ENCODE peak calls at places on chromosomes 13 and 19, in four cellular contexts. One of them, this sample, is unnamed.

GRCh38 chr13:79056706-79057105 is 349.3 kb downstream of the RBM26 start:
- DNase-seq in tibial nerve: no peak
- DNase-seq in ascending aorta: no peak
- DNase-seq in fibroblast of lung: no peak
- DNase-seq in this sample: no peak

GRCh38 chr13:97257800-97258799 is 36.0 kb downstream of the MBNL2 start:
- DNase-seq in tibial nerve: peak
- DNase-seq in ascending aorta: peak
- DNase-seq in fibroblast of lung: peak
- DNase-seq in this sample: no peak

GRCh38 chr13:65966991-65967451 is 1263.1 kb downstream of the PCDH9 start:
- DNase-seq in tibial nerve: no peak
- DNase-seq in ascending aorta: no peak
- DNase-seq in fibroblast of lung: peak
- DNase-seq in this sample: no peak

GRCh38 chr13:51626749-51627148 is 42.5 kb downstream of the WDFY2 start:
- DNase-seq in fibroblast of lung: no peak
- DNase-seq in tibial nerve: no peak
- DNase-seq in ascending aorta: no peak
- DNase-seq in this sample: no peak

GRCh38 chr19:9847087-9847671 is 12.1 kb downstream of the PIN1 start:
- DNase-seq in ascending aorta: peak
- DNase-seq in fibroblast of lung: peak
- DNase-seq in tibial nerve: no peak
- DNase-seq in this sample: no peak

GRCh38 chr19:6126335-6126974 is 9.0 kb upstream of the ACSBG2 start:
- DNase-seq in tibial nerve: no peak
- DNase-seq in fibroblast of lung: peak
- DNase-seq in ascending aorta: no peak
- DNase-seq in this sample: peak

GRCh38 chr13:103515410-103515809 is 449.2 kb upstream of the SLC10A2 start:
- DNase-seq in fibroblast of lung: no peak
- DNase-seq in tibial nerve: no peak
- DNase-seq in ascending aorta: no peak
- DNase-seq in this sample: no peak

GRCh38 chr19:37218592-37218935 is 550 bp downstream of the ZNF383 start:
- DNase-seq in ascending aorta: no peak
- DNase-seq in fibroblast of lung: peak
- DNase-seq in tibial nerve: no peak
- DNase-seq in this sample: no peak

GRCh38 chr19:18895038-18895827 is 725 bp downstream of the CERS1 start:
- DNase-seq in ascending aorta: no peak
- DNase-seq in tibial nerve: peak
- DNase-seq in fibroblast of lung: peak
- DNase-seq in this sample: no peak

GRCh38 chr13:30870049-30870884 is 35.8 kb upstream of the MEDAG start:
- DNase-seq in ascending aorta: peak
- DNase-seq in fibroblast of lung: peak
- DNase-seq in tibial nerve: peak
- DNase-seq in this sample: peak

GRCh38 chr13:28059214-28059613 is 41.2 kb downstream of the FLT3 start:
- DNase-seq in fibroblast of lung: peak
- DNase-seq in tibial nerve: peak
- DNase-seq in ascending aorta: no peak
- DNase-seq in this sample: no peak

GRCh38 chr13:50526771-50527567 is 316.5 kb downstream of the DLEU7 start:
- DNase-seq in fibroblast of lung: no peak
- DNase-seq in tibial nerve: no peak
- DNase-seq in ascending aorta: no peak
- DNase-seq in this sample: no peak

GRCh38 chr13:39023316-39023715 is 14.6 kb downstream of the PROSER1 start:
- DNase-seq in tibial nerve: no peak
- DNase-seq in ascending aorta: no peak
- DNase-seq in fibroblast of lung: no peak
- DNase-seq in this sample: no peak

GRCh38 chr19:34217952-34218817 is 36.2 kb upstream of the GARRE1 start:
- DNase-seq in fibroblast of lung: peak
- DNase-seq in tibial nerve: peak
- DNase-seq in ascending aorta: no peak
- DNase-seq in this sample: no peak

GRCh38 chr13:103055166-103055565 is 11.1 kb downstream of the SLC10A2 start:
- DNase-seq in tibial nerve: no peak
- DNase-seq in ascending aorta: no peak
- DNase-seq in fibroblast of lung: no peak
- DNase-seq in this sample: no peak

GRCh38 chr19:23384858-23385257 is 10.4 kb downstream of the ZNF91 start:
- DNase-seq in ascending aorta: no peak
- DNase-seq in fibroblast of lung: no peak
- DNase-seq in tibial nerve: no peak
- DNase-seq in this sample: no peak

GRCh38 chr13:93559718-93560117 is 333.1 kb downstream of the GPC6 start:
- DNase-seq in tibial nerve: no peak
- DNase-seq in ascending aorta: no peak
- DNase-seq in fibroblast of lung: peak
- DNase-seq in this sample: no peak

GRCh38 chr19:35224681-35225604 is 3.6 kb downstream of the FAM187B start:
- DNase-seq in tibial nerve: no peak
- DNase-seq in ascending aorta: no peak
- DNase-seq in fibroblast of lung: no peak
- DNase-seq in this sample: no peak

GRCh38 chr13:54965881-54966280 is 1937.3 kb downstream of the OLFM4 start:
- DNase-seq in ascending aorta: no peak
- DNase-seq in tibial nerve: no peak
- DNase-seq in fibroblast of lung: peak
- DNase-seq in this sample: no peak

GRCh38 chr19:34487651-34488051 is 6.1 kb downstream of the WTIP start:
- DNase-seq in tibial nerve: no peak
- DNase-seq in fibroblast of lung: no peak
- DNase-seq in ascending aorta: no peak
- DNase-seq in this sample: no peak

GRCh38 chr19:8245869-8246835 is 37.0 kb downstream of the CERS4 start:
- DNase-seq in fibroblast of lung: no peak
- DNase-seq in ascending aorta: no peak
- DNase-seq in tibial nerve: no peak
- DNase-seq in this sample: no peak

GRCh38 chr13:108214511-108215383 is 589 bp downstream of the LIG4 start:
- DNase-seq in ascending aorta: no peak
- DNase-seq in fibroblast of lung: no peak
- DNase-seq in tibial nerve: no peak
- DNase-seq in this sample: no peak

GRCh38 chr13:42992585-42993122 is 613 bp upstream of the EPSTI1 start:
- DNase-seq in ascending aorta: no peak
- DNase-seq in fibroblast of lung: no peak
- DNase-seq in tibial nerve: no peak
- DNase-seq in this sample: no peak

GRCh38 chr19:47227347-47228167 is 3.4 kb downstream of the BBC3 start:
- DNase-seq in ascending aorta: peak
- DNase-seq in fibroblast of lung: peak
- DNase-seq in tibial nerve: peak
- DNase-seq in this sample: no peak

GRCh38 chr19:52248256-52248655 is 21.1 kb upstream of the ZNF766 start:
- DNase-seq in ascending aorta: no peak
- DNase-seq in tibial nerve: peak
- DNase-seq in fibroblast of lung: peak
- DNase-seq in this sample: no peak

GRCh38 chr13:24187185-24187584 is 26.7 kb downstream of the SPATA13 start:
- DNase-seq in ascending aorta: no peak
- DNase-seq in tibial nerve: no peak
- DNase-seq in fibroblast of lung: peak
- DNase-seq in this sample: no peak

GRCh38 chr19:6070179-6071102 is 39.9 kb downstream of the RFX2 start:
- DNase-seq in ascending aorta: no peak
- DNase-seq in tibial nerve: no peak
- DNase-seq in fibroblast of lung: no peak
- DNase-seq in this sample: no peak

GRCh38 chr13:42548731-42549554 is 25.0 kb upstream of the TNFSF11 start:
- DNase-seq in fibroblast of lung: peak
- DNase-seq in ascending aorta: peak
- DNase-seq in tibial nerve: no peak
- DNase-seq in this sample: peak

GRCh38 chr13:101911752-101912151 is 459.3 kb downstream of the ITGBL1 start:
- DNase-seq in fibroblast of lung: no peak
- DNase-seq in ascending aorta: no peak
- DNase-seq in tibial nerve: no peak
- DNase-seq in this sample: no peak

GRCh38 chr19:6963937-6964336 is 57.3 kb downstream of the MBD3L2B start:
- DNase-seq in tibial nerve: no peak
- DNase-seq in ascending aorta: no peak
- DNase-seq in fibroblast of lung: no peak
- DNase-seq in this sample: no peak

GRCh38 chr19:2270157-2270571 is 11.8 kb downstream of the PEAK3 start:
- DNase-seq in tibial nerve: peak
- DNase-seq in fibroblast of lung: no peak
- DNase-seq in ascending aorta: no peak
- DNase-seq in this sample: no peak

GRCh38 chr19:2268861-2269243 is 12.6 kb upstream of the JSRP1 start:
- DNase-seq in ascending aorta: no peak
- DNase-seq in fibroblast of lung: no peak
- DNase-seq in tibial nerve: no peak
- DNase-seq in this sample: no peak

GRCh38 chr19:2269244-2270156 is 12.5 kb downstream of the PEAK3 start:
- DNase-seq in ascending aorta: peak
- DNase-seq in fibroblast of lung: peak
- DNase-seq in tibial nerve: peak
- DNase-seq in this sample: peak

GRCh38 chr19:2266183-2266993 is 10.2 kb upstream of the JSRP1 start:
- DNase-seq in fibroblast of lung: peak
- DNase-seq in ascending aorta: peak
- DNase-seq in tibial nerve: peak
- DNase-seq in this sample: peak

GRCh38 chr19:2268480-2268830 is 12.2 kb upstream of the JSRP1 start:
- DNase-seq in fibroblast of lung: no peak
- DNase-seq in ascending aorta: no peak
- DNase-seq in tibial nerve: no peak
- DNase-seq in this sample: no peak
- H3K4me3 ChIP-seq in fibroblast of lung: no peak
- H3K4me3 ChIP-seq in ascending aorta: peak
- H3K4me3 ChIP-seq in tibial nerve: no peak
- H3K4me3 ChIP-seq in this sample: peak

GRCh38 chr19:29860492-29860891 is 48.7 kb downstream of the CCNE1 start:
- DNase-seq in tibial nerve: no peak
- DNase-seq in fibroblast of lung: no peak
- DNase-seq in ascending aorta: no peak
- DNase-seq in this sample: no peak

GRCh38 chr19:29858621-29859020 is 46.8 kb downstream of the CCNE1 start:
- DNase-seq in ascending aorta: no peak
- DNase-seq in fibroblast of lung: no peak
- DNase-seq in tibial nerve: no peak
- DNase-seq in this sample: no peak

GRCh38 chr19:29855771-29856510 is 44.1 kb downstream of the CCNE1 start:
- DNase-seq in tibial nerve: no peak
- DNase-seq in ascending aorta: no peak
- DNase-seq in fibroblast of lung: no peak
- DNase-seq in this sample: no peak

GRCh38 chr19:29855087-29855486 is 43.3 kb downstream of the CCNE1 start:
- DNase-seq in tibial nerve: no peak
- DNase-seq in ascending aorta: no peak
- DNase-seq in fibroblast of lung: no peak
- DNase-seq in this sample: no peak

DNA sequence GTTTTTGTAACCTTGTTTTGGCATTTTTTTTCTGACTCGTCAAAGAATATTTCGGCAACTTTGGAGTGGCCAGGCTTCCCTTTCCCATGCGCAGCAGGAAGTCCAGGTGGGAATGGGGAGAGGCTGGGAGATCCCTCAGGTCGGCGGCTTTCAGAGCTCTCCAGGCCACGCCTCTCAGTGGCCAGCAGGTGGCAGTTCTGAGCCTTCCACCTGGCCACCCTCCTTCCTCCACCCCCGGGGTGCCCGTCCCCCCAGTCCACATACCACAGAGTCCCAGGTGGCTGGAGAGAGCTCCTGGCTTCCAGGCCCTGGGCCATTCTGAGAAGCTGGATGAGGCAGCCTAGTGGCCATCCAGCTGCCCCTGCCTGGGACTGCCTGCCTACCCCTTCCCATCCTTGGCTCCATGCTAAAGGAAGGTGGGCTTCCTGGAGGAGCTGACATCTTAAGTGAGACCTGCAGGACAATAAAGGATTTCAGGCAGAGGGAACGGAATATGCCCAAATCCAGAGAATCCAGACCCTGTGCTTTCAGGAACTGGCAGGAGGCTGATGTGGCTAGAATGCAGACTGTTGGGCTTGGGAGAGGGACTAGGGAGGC is 46.3 kb downstream of the CCNE1 start:
- DNase-seq in tibial nerve: no peak
- DNase-seq in fibroblast of lung: no peak
- DNase-seq in ascending aorta: no peak
- DNase-seq in this sample: no peak
- TF ChIP-seq CTCF in tibial nerve: peak
- TF ChIP-seq CTCF in fibroblast of lung: peak
- TF ChIP-seq CTCF in ascending aorta: no peak
- TF ChIP-seq CTCF in this sample: peak

GRCh38 chr19:801030-801860 is 4.0 kb downstream of the PTBP1 start:
- DNase-seq in ascending aorta: peak
- DNase-seq in tibial nerve: no peak
- DNase-seq in fibroblast of lung: peak
- DNase-seq in this sample: no peak

GRCh38 chr19:800360-801029 is 3.2 kb downstream of the PTBP1 start:
- DNase-seq in ascending aorta: no peak
- DNase-seq in fibroblast of lung: peak
- DNase-seq in tibial nerve: no peak
- DNase-seq in this sample: no peak

GRCh38 chr19:802888-803561 is 5.8 kb downstream of the PTBP1 start:
- DNase-seq in tibial nerve: no peak
- DNase-seq in fibroblast of lung: peak
- DNase-seq in ascending aorta: no peak
- DNase-seq in this sample: no peak

GRCh38 chr19:802497-802887 is 5.2 kb downstream of the PTBP1 start:
- DNase-seq in ascending aorta: no peak
- DNase-seq in fibroblast of lung: peak
- DNase-seq in tibial nerve: no peak
- DNase-seq in this sample: no peak

DNA sequence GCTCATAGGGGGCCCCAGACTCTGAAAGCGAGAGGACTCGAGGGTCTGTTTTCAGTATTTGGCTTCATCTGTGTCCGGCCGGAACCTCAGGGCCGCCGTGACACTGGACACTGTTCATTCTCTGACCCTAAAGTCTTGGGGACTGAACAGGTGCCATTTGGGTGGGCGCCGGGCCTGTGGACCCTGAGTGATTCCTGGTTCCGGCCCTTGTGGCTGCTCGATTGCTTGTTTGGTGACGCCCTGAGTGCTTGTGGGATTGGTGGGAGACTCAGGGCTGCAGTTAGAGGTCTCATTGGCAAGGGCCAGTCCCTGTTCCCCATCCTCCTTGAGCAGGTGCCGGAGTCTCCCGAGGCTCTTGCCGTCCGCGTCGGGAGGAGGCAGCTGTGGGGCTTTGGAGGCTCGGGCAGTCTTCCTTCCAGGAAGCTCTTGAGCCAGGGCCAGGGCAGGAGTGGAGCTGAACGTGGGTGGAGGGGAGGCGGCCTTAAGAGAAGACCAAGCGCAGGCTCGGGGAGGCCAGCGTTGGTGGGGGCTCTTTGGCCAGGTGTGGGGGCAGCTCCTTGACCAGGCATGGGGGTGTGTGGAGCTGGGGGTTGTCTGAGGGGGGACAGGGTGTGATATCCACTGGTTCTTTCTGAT is 4.7 kb downstream of the PTBP1 start:
- DNase-seq in ascending aorta: no peak
- DNase-seq in fibroblast of lung: peak
- DNase-seq in tibial nerve: no peak
- DNase-seq in this sample: no peak
- H3K4me3 ChIP-seq in ascending aorta: peak
- H3K4me3 ChIP-seq in fibroblast of lung: peak
- H3K4me3 ChIP-seq in tibial nerve: peak
- H3K4me3 ChIP-seq in this sample: no peak

GRCh38 chr13:91045351-91046034 is 302.0 kb upstream of the MIR17HG start:
- DNase-seq in fibroblast of lung: peak
- DNase-seq in ascending aorta: no peak
- DNase-seq in tibial nerve: no peak
- DNase-seq in this sample: no peak
- TF ChIP-seq CTCF in fibroblast of lung: peak
- TF ChIP-seq CTCF in ascending aorta: no peak
- TF ChIP-seq CTCF in tibial nerve: no peak
- TF ChIP-seq CTCF in this sample: peak